ENCODE peak calls at places on chromosomes 3 and 15, in eight cellular contexts. One of them, this sample, is unnamed.
A peak's percentile ranks its signal among the peaks of the same experiment; 100 is the strongest.

GRCh38 chr15:85318048-85318731 is 62.2 kb upstream of the AKAP13 start:
- DNase-seq in foreskin fibroblast: peak; percentile 94
- DNase-seq in dorsolateral prefrontal cortex: no peak
- DNase-seq in fibroblast of pulmonary artery: peak; percentile 88
- DNase-seq in neural progenitor cell: no peak
- DNase-seq in AG10803: peak; percentile 92
- DNase-seq in fibroblast of lung: peak; percentile 96
- DNase-seq in PC-3: peak; percentile 67
- DNase-seq in this sample: peak; percentile 79

GRCh38 chr3:115190747-115191146 is 43.7 kb upstream of the ZBTB20 start:
- DNase-seq in fibroblast of lung: peak; percentile 3
- DNase-seq in PC-3: no peak
- DNase-seq in neural progenitor cell: no peak
- DNase-seq in fibroblast of pulmonary artery: no peak
- DNase-seq in foreskin fibroblast: no peak
- DNase-seq in AG10803: no peak
- DNase-seq in dorsolateral prefrontal cortex: no peak
- DNase-seq in this sample: no peak

GRCh38 chr3:89025185-89025584 is 82.2 kb upstream of the EPHA3 start:
- DNase-seq in AG10803: peak; percentile 94
- DNase-seq in PC-3: peak; percentile 19
- DNase-seq in neural progenitor cell: peak; percentile 38
- DNase-seq in foreskin fibroblast: peak; percentile 51
- DNase-seq in dorsolateral prefrontal cortex: no peak
- DNase-seq in fibroblast of pulmonary artery: no peak
- DNase-seq in fibroblast of lung: no peak
- DNase-seq in this sample: no peak

GRCh38 chr3:53880396-53881345 is 1.3 kb downstream of the ACTR8 start:
- DNase-seq in dorsolateral prefrontal cortex: no peak
- DNase-seq in PC-3: no peak
- DNase-seq in fibroblast of pulmonary artery: peak; percentile 37
- DNase-seq in neural progenitor cell: peak; percentile 58
- DNase-seq in fibroblast of lung: no peak
- DNase-seq in AG10803: peak; percentile 57
- DNase-seq in foreskin fibroblast: no peak
- DNase-seq in this sample: peak; percentile 28

GRCh38 chr15:98123834-98124233 is 163.3 kb downstream of the ARRDC4 start:
- DNase-seq in dorsolateral prefrontal cortex: no peak
- DNase-seq in fibroblast of pulmonary artery: no peak
- DNase-seq in fibroblast of lung: no peak
- DNase-seq in PC-3: no peak
- DNase-seq in foreskin fibroblast: no peak
- DNase-seq in AG10803: peak; percentile 71
- DNase-seq in neural progenitor cell: no peak
- DNase-seq in this sample: peak; percentile 27

GRCh38 chr3:49461443-49462171 is 8.5 kb upstream of the DAG1 start:
- DNase-seq in foreskin fibroblast: no peak
- DNase-seq in PC-3: peak; percentile 57
- DNase-seq in AG10803: no peak
- DNase-seq in dorsolateral prefrontal cortex: no peak
- DNase-seq in neural progenitor cell: peak; percentile 65
- DNase-seq in fibroblast of pulmonary artery: peak; percentile 51
- DNase-seq in fibroblast of lung: no peak
- DNase-seq in this sample: peak; percentile 60

GRCh38 chr15:90998737-90999136 is 4.4 kb upstream of the PRC1 start:
- DNase-seq in PC-3: no peak
- DNase-seq in fibroblast of pulmonary artery: no peak
- DNase-seq in fibroblast of lung: no peak
- DNase-seq in foreskin fibroblast: no peak
- DNase-seq in dorsolateral prefrontal cortex: no peak
- DNase-seq in AG10803: no peak
- DNase-seq in neural progenitor cell: no peak
- DNase-seq in this sample: no peak

GRCh38 chr3:15708882-15709677 is 88.7 kb downstream of the ANKRD28 start:
- DNase-seq in dorsolateral prefrontal cortex: no peak
- DNase-seq in fibroblast of pulmonary artery: peak; percentile 82
- DNase-seq in PC-3: no peak
- DNase-seq in neural progenitor cell: no peak
- DNase-seq in foreskin fibroblast: peak; percentile 71
- DNase-seq in AG10803: peak; percentile 74
- DNase-seq in fibroblast of lung: peak; percentile 48
- DNase-seq in this sample: peak; percentile 18

GRCh38 chr15:64991536-64992135 is 1.9 kb upstream of the SPG21 start:
- DNase-seq in PC-3: no peak
- DNase-seq in dorsolateral prefrontal cortex: no peak
- DNase-seq in foreskin fibroblast: no peak
- DNase-seq in neural progenitor cell: no peak
- DNase-seq in fibroblast of lung: peak; percentile 62
- DNase-seq in fibroblast of pulmonary artery: no peak
- DNase-seq in AG10803: peak; percentile 51
- DNase-seq in this sample: no peak

GRCh38 chr15:100330629-100331215 is 11.1 kb downstream of the ADAMTS17 start:
- DNase-seq in neural progenitor cell: no peak
- DNase-seq in AG10803: no peak
- DNase-seq in fibroblast of pulmonary artery: no peak
- DNase-seq in dorsolateral prefrontal cortex: no peak
- DNase-seq in fibroblast of lung: no peak
- DNase-seq in foreskin fibroblast: no peak
- DNase-seq in PC-3: no peak
- DNase-seq in this sample: no peak

GRCh38 chr15:96209285-96209735 is 121.2 kb upstream of the NR2F2 start:
- DNase-seq in fibroblast of pulmonary artery: no peak
- DNase-seq in foreskin fibroblast: no peak
- DNase-seq in AG10803: no peak
- DNase-seq in fibroblast of lung: no peak
- DNase-seq in PC-3: no peak
- DNase-seq in neural progenitor cell: no peak
- DNase-seq in dorsolateral prefrontal cortex: no peak
- DNase-seq in this sample: no peak

DNA sequence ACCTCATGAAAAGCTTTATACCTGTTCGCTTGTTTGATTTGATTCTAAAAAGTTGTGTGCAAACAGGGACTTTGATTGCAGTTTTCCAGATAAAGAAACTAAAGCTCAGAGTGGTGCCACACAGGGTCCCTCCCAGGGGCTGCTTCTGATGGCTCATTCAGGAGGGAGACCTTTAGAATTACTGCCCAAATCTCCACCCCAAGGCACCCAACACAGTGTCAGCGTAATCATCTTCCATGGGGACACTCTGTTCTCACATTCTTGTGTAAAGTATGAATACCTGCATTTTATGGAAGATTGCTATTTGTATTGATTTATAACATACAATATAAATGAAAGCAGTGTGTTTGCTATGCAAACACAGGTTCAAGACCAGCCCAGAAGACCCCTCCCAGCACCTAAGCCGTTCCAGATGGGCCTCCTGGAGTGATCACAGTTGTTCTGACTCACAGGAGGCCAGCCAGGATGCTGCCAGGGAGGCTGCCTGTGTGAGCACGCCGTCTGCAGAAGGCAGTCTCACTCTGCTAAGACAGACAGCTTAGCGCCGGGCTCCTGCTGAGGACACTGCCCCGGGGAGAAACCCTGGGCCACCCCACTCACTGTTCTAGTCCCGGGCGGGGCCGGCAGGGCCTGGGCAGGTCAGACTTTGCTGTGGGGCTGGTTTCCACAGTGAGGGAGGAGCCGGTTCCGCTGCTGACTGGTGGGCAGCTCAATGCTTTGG is 185.6 kb downstream of the FAM43A start:
- DNase-seq in dorsolateral prefrontal cortex: no peak
- DNase-seq in PC-3: peak; percentile 89
- DNase-seq in foreskin fibroblast: peak; percentile 89
- DNase-seq in fibroblast of lung: peak; percentile 82
- DNase-seq in neural progenitor cell: peak; percentile 49
- DNase-seq in fibroblast of pulmonary artery: peak; percentile 85
- DNase-seq in AG10803: peak; percentile 82
- DNase-seq in this sample: peak; percentile 90
- TF ChIP-seq CTCF in dorsolateral prefrontal cortex: no peak
- TF ChIP-seq CTCF in PC-3: no peak
- TF ChIP-seq CTCF in foreskin fibroblast: no peak
- TF ChIP-seq CTCF in fibroblast of lung: peak; percentile 3
- TF ChIP-seq CTCF in neural progenitor cell: no peak
- TF ChIP-seq CTCF in fibroblast of pulmonary artery: no peak
- TF ChIP-seq CTCF in AG10803: no peak
- TF ChIP-seq CTCF in this sample: no peak

GRCh38 chr3:31958721-31959152 is 22.3 kb downstream of the OSBPL10 start:
- DNase-seq in dorsolateral prefrontal cortex: no peak
- DNase-seq in neural progenitor cell: no peak
- DNase-seq in fibroblast of pulmonary artery: no peak
- DNase-seq in fibroblast of lung: no peak
- DNase-seq in AG10803: no peak
- DNase-seq in foreskin fibroblast: no peak
- DNase-seq in PC-3: peak; percentile 35
- DNase-seq in this sample: no peak
- H3K4me3 ChIP-seq in dorsolateral prefrontal cortex: no peak overlapping the region
- H3K4me3 ChIP-seq in neural progenitor cell: no peak overlapping the region
- H3K4me3 ChIP-seq in fibroblast of pulmonary artery: no peak overlapping the region
- H3K4me3 ChIP-seq in fibroblast of lung: no peak overlapping the region
- H3K4me3 ChIP-seq in AG10803: no peak overlapping the region
- H3K4me3 ChIP-seq in foreskin fibroblast: no peak overlapping the region
- H3K4me3 ChIP-seq in PC-3: no peak overlapping the region
- H3K4me3 ChIP-seq in this sample: no peak overlapping the region

GRCh38 chr3:59258591-59258990 is 208.8 kb upstream of the CFAP20DC start:
- DNase-seq in neural progenitor cell: no peak
- DNase-seq in AG10803: no peak
- DNase-seq in fibroblast of pulmonary artery: no peak
- DNase-seq in fibroblast of lung: no peak
- DNase-seq in foreskin fibroblast: no peak
- DNase-seq in dorsolateral prefrontal cortex: no peak
- DNase-seq in PC-3: no peak
- DNase-seq in this sample: no peak
- TF ChIP-seq CTCF in neural progenitor cell: peak; percentile 24
- TF ChIP-seq CTCF in AG10803: no peak
- TF ChIP-seq CTCF in fibroblast of pulmonary artery: no peak
- TF ChIP-seq CTCF in fibroblast of lung: no peak
- TF ChIP-seq CTCF in foreskin fibroblast: no peak
- TF ChIP-seq CTCF in dorsolateral prefrontal cortex: no peak
- TF ChIP-seq CTCF in PC-3: no peak
- TF ChIP-seq CTCF in this sample: no peak

GRCh38 chr3:147411235-147411607 is 2.1 kb downstream of the ZIC1 start:
- DNase-seq in PC-3: no peak
- DNase-seq in fibroblast of pulmonary artery: peak; percentile 35
- DNase-seq in foreskin fibroblast: no peak
- DNase-seq in dorsolateral prefrontal cortex: no peak
- DNase-seq in neural progenitor cell: peak; percentile 59
- DNase-seq in fibroblast of lung: peak; percentile 59
- DNase-seq in AG10803: peak; percentile 59
- DNase-seq in this sample: peak; percentile 55
- H3K4me3 ChIP-seq in PC-3: no peak overlapping the region
- H3K4me3 ChIP-seq in fibroblast of pulmonary artery: peak overlapping the region; percentile 30
- H3K4me3 ChIP-seq in foreskin fibroblast: peak overlapping the region; percentile 50
- H3K4me3 ChIP-seq in dorsolateral prefrontal cortex: peak overlapping the region; percentile 80
- H3K4me3 ChIP-seq in neural progenitor cell: no peak overlapping the region
- H3K4me3 ChIP-seq in fibroblast of lung: no peak overlapping the region
- H3K4me3 ChIP-seq in AG10803: peak overlapping the region; percentile 66
- H3K4me3 ChIP-seq in this sample: peak overlapping the region; percentile 48

GRCh38 chr3:100732435-100732834 is 23.1 kb downstream of the TFG start:
- DNase-seq in PC-3: no peak
- DNase-seq in AG10803: no peak
- DNase-seq in fibroblast of pulmonary artery: no peak
- DNase-seq in dorsolateral prefrontal cortex: no peak
- DNase-seq in foreskin fibroblast: no peak
- DNase-seq in fibroblast of lung: no peak
- DNase-seq in neural progenitor cell: no peak
- DNase-seq in this sample: no peak

GRCh38 chr3:100740207-100740606 is 30.9 kb downstream of the TFG start:
- DNase-seq in fibroblast of pulmonary artery: no peak
- DNase-seq in fibroblast of lung: no peak
- DNase-seq in foreskin fibroblast: no peak
- DNase-seq in neural progenitor cell: no peak
- DNase-seq in PC-3: no peak
- DNase-seq in AG10803: no peak
- DNase-seq in dorsolateral prefrontal cortex: no peak
- DNase-seq in this sample: no peak

DNA sequence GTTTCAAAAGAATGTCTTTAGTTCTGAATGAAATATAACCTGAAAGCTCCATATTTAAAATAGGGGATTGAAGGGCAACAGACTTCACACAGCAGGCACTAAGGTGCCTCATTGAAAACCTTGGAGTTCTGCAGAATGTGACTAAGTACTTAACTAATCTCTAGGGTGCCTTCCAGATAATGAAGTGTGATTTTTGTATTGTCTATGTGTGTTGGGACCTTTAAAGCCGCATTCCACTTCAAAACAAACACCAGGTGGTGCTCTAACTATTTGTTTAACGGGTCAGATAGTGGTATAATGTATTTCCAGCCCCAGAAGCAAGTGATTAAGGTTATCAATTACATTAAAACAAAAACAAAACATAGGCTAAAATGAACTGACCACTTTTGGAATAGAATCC is 28.0 kb downstream of the TFG start:
- DNase-seq in fibroblast of lung: peak; percentile 38
- DNase-seq in fibroblast of pulmonary artery: peak; percentile 44
- DNase-seq in neural progenitor cell: peak; percentile 68
- DNase-seq in dorsolateral prefrontal cortex: no peak
- DNase-seq in AG10803: peak; percentile 37
- DNase-seq in PC-3: peak; percentile 51
- DNase-seq in foreskin fibroblast: no peak
- DNase-seq in this sample: peak; percentile 48
- TF ChIP-seq CTCF in fibroblast of lung: peak; percentile 40
- TF ChIP-seq CTCF in fibroblast of pulmonary artery: peak; percentile 46
- TF ChIP-seq CTCF in neural progenitor cell: peak; percentile 55
- TF ChIP-seq CTCF in dorsolateral prefrontal cortex: peak; percentile 40
- TF ChIP-seq CTCF in AG10803: peak; percentile 53
- TF ChIP-seq CTCF in PC-3: peak; percentile 79
- TF ChIP-seq CTCF in foreskin fibroblast: peak; percentile 38
- TF ChIP-seq CTCF in this sample: peak; percentile 41

GRCh38 chr15:88246666-88247446 is 9.7 kb downstream of the NTRK3 start:
- DNase-seq in fibroblast of lung: peak; percentile 57
- DNase-seq in foreskin fibroblast: peak; percentile 31
- DNase-seq in AG10803: peak; percentile 55
- DNase-seq in PC-3: peak; percentile 73
- DNase-seq in dorsolateral prefrontal cortex: peak; percentile 88
- DNase-seq in fibroblast of pulmonary artery: peak; percentile 76
- DNase-seq in neural progenitor cell: peak; percentile 90
- DNase-seq in this sample: peak; percentile 81
- H3K4me3 ChIP-seq in fibroblast of lung: no peak overlapping the region
- H3K4me3 ChIP-seq in foreskin fibroblast: no peak overlapping the region
- H3K4me3 ChIP-seq in AG10803: no peak overlapping the region
- H3K4me3 ChIP-seq in PC-3: peak overlapping the region; percentile 25
- H3K4me3 ChIP-seq in dorsolateral prefrontal cortex: peak overlapping the region; percentile 57
- H3K4me3 ChIP-seq in fibroblast of pulmonary artery: no peak overlapping the region
- H3K4me3 ChIP-seq in neural progenitor cell: peak overlapping the region; percentile 21
- H3K4me3 ChIP-seq in this sample: peak overlapping the region; percentile 25

GRCh38 chr3:16828815-16829214 is 55.9 kb upstream of the PLCL2 start:
- DNase-seq in neural progenitor cell: peak; percentile 60
- DNase-seq in foreskin fibroblast: peak; percentile 17
- DNase-seq in PC-3: peak; percentile 84
- DNase-seq in AG10803: peak; percentile 30
- DNase-seq in dorsolateral prefrontal cortex: no peak
- DNase-seq in fibroblast of lung: peak; percentile 57
- DNase-seq in fibroblast of pulmonary artery: peak; percentile 81
- DNase-seq in this sample: peak; percentile 59
- TF ChIP-seq CTCF in neural progenitor cell: peak; percentile 65
- TF ChIP-seq CTCF in foreskin fibroblast: peak; percentile 38
- TF ChIP-seq CTCF in PC-3: peak; percentile 80
- TF ChIP-seq CTCF in AG10803: peak; percentile 39
- TF ChIP-seq CTCF in dorsolateral prefrontal cortex: no peak
- TF ChIP-seq CTCF in fibroblast of lung: peak; percentile 49
- TF ChIP-seq CTCF in fibroblast of pulmonary artery: peak; percentile 58
- TF ChIP-seq CTCF in this sample: peak; percentile 43

GRCh38 chr3:154188846-154189245 is 67.7 kb downstream of the ARHGEF26 start:
- DNase-seq in AG10803: no peak
- DNase-seq in foreskin fibroblast: no peak
- DNase-seq in PC-3: peak; percentile 21
- DNase-seq in dorsolateral prefrontal cortex: no peak
- DNase-seq in fibroblast of pulmonary artery: no peak
- DNase-seq in neural progenitor cell: no peak
- DNase-seq in fibroblast of lung: no peak
- DNase-seq in this sample: peak; percentile 27
- H3K4me3 ChIP-seq in AG10803: no peak overlapping the region
- H3K4me3 ChIP-seq in foreskin fibroblast: no peak overlapping the region
- H3K4me3 ChIP-seq in PC-3: no peak overlapping the region
- H3K4me3 ChIP-seq in dorsolateral prefrontal cortex: no peak overlapping the region
- H3K4me3 ChIP-seq in fibroblast of pulmonary artery: no peak overlapping the region
- H3K4me3 ChIP-seq in neural progenitor cell: no peak overlapping the region
- H3K4me3 ChIP-seq in fibroblast of lung: no peak overlapping the region
- H3K4me3 ChIP-seq in this sample: no peak overlapping the region